ENCODE peak calls at places on chromosome 15, in six cellular contexts. W is RWPE1, J is frontal cortex, U is GM03348, P is PC-3, F is AML-193. K is an unnamed sample.

GRCh38 chr15:58909616-58910015 is 23.9 kb downstream of the SLTM start:
- DNase-seq in W (no peak), J (no peak), U (no peak), P (no peak), F (no peak), K (no peak)

GRCh38 chr15:39323157-39323556 is 257.7 kb upstream of the THBS1 start:
- DNase-seq in W (no peak), J (no peak), U (no peak), P (no peak), F (no peak), K (no peak)

GRCh38 chr15:70016511-70016994 is 81.2 kb downstream of the TLE3 start:
- DNase-seq in W (no peak), J (no peak), U (no peak), P (no peak), F (no peak), K (no peak)

GRCh38 chr15:73965730-73966103 is 26.4 kb downstream of the STOML1 start:
- DNase-seq in W (no peak), J (no peak), U (no peak), P (peak), F (no peak), K (no peak)

GRCh38 chr15:75036269-75036668 is 12.9 kb downstream of the PPCDC start:
- DNase-seq in W (peak), J (no peak), U (no peak), P (peak), F (no peak), K (peak)

GRCh38 chr15:35301088-35301487 is 216.0 kb upstream of the NANOGP8 start:
- DNase-seq in W (no peak), J (no peak), U (no peak), P (no peak), F (no peak), K (no peak)

GRCh38 chr15:94230886-94231727 is at the start of gene MCTP2:
- DNase-seq in W (peak), J (no peak), U (peak), P (peak), F (peak), K (peak)

GRCh38 chr15:80207887-80208286 is 44.1 kb downstream of the CTXND1 start:
- DNase-seq in W (peak), J (no peak), U (no peak), P (no peak), F (no peak), K (no peak)

GRCh38 chr15:22786868-22787698 is 639 bp downstream of the NIPA1 start:
- DNase-seq in W (peak), J (peak), U (peak), P (peak), F (no peak), K (peak)

GRCh38 chr15:47718474-47719440 is 1.5 kb downstream of the SEMA6D start:
- DNase-seq in W (peak), J (peak), U (peak), P (peak), F (no peak), K (no peak)

GRCh38 chr15:90099868-90100854 is 2.1 kb downstream of the IDH2 start:
- DNase-seq in W (peak), J (peak), U (peak), P (no peak), F (peak), K (peak)

GRCh38 chr15:68991723-68992122 is 22.8 kb upstream of the NOX5 start:
- DNase-seq in W (peak), J (no peak), U (no peak), P (no peak), F (no peak), K (no peak)